ENCODE peak calls at places on chromosomes 6 and 20, in four cellular contexts. M is uterus, J is ELR, L is mesenchymal stem cell. U is an unnamed sample.

GRCh38 chr6:1608222-1608975 is 1.3 kb upstream of the FOXC1 start:
- DNase-seq in M (no peak), J (no peak), L (no peak), U (no peak)

GRCh38 chr6:107129370-107129925 is 14.1 kb upstream of the BEND3 start:
- DNase-seq in M (no peak), J (no peak), L (no peak), U (no peak)

GRCh38 chr6:164826831-164827468 is 482.5 kb downstream of the C6orf118 start:
- DNase-seq in M (no peak), J (no peak), L (no peak), U (no peak)

GRCh38 chr6:53635322-53635721 is 30.2 kb downstream of the KLHL31 start:
- DNase-seq in M (no peak), J (no peak), L (no peak), U (no peak)

GRCh38 chr20:4780245-4780644 is 58.5 kb downstream of the PRND start:
- DNase-seq in M (no peak), J (peak; percentile 14), L (no peak), U (no peak)

GRCh38 chr6:155171109-155171746 is 92.6 kb upstream of the CLDN20 start:
- DNase-seq in M (peak; percentile 39), J (peak; percentile 97), L (peak; percentile 88), U (peak; percentile 92)

GRCh38 chr6:132218063-132218696 is 183.1 kb downstream of the MOXD1 start:
- DNase-seq in M (no peak), J (peak; percentile 65), L (peak; percentile 43), U (no peak)

GRCh38 chr6:15623282-15624116 is 39.3 kb downstream of the DTNBP1 start:
- DNase-seq in M (no peak), J (peak; percentile 50), L (peak; percentile 45), U (no peak)

GRCh38 chr6:22010102-22010501 is 286.7 kb downstream of the PRL start:
- DNase-seq in M (no peak), J (no peak), L (no peak), U (no peak)

GRCh38 chr6:7440476-7440875 is 50.9 kb downstream of the RIOK1 start:
- DNase-seq in M (no peak), J (no peak), L (peak; percentile 32), U (no peak)

GRCh38 chr6:165800337-165800736 is 137.3 kb upstream of the PDE10A start:
- DNase-seq in M (no peak), J (no peak), L (no peak), U (no peak)

GRCh38 chr6:44401138-44401537 is 13.6 kb downstream of the CDC5L start:
- DNase-seq in M (no peak), J (no peak), L (no peak), U (no peak)

GRCh38 chr6:100810015-100810414 is 71.1 kb downstream of the ASCC3 start:
- DNase-seq in M (no peak), J (no peak), L (peak; percentile 8), U (no peak)